ENCODE peak calls at places on chromosomes 16 and 17, in eight cellular contexts. One of them, this sample, is unnamed.
A peak's percentile ranks its signal among the peaks of the same experiment; 100 is the strongest.

GRCh38 chr17:65181237-65182061 is 44.3 kb downstream of the RGS9 start:
- DNase-seq in foreskin keratinocyte: no peak
- DNase-seq in CD8-positive, alpha-beta memory T cell: no peak
- DNase-seq in left ventricle myocardium inferior: no peak
- DNase-seq in A673: no peak
- DNase-seq in HCT116: no peak
- DNase-seq in colonic mucosa: no peak
- DNase-seq in AG04450: no peak
- DNase-seq in this sample: no peak

GRCh38 chr17:56680676-56681075 is 87.2 kb downstream of the NOG start:
- DNase-seq in foreskin keratinocyte: no peak
- DNase-seq in CD8-positive, alpha-beta memory T cell: no peak
- DNase-seq in left ventricle myocardium inferior: no peak
- DNase-seq in A673: no peak
- DNase-seq in HCT116: no peak
- DNase-seq in colonic mucosa: no peak
- DNase-seq in AG04450: no peak
- DNase-seq in this sample: no peak

GRCh38 chr17:41456206-41456605 is 11.0 kb downstream of the KRT32 start:
- DNase-seq in foreskin keratinocyte: no peak
- DNase-seq in CD8-positive, alpha-beta memory T cell: no peak
- DNase-seq in left ventricle myocardium inferior: no peak
- DNase-seq in A673: no peak
- DNase-seq in HCT116: no peak
- DNase-seq in colonic mucosa: no peak
- DNase-seq in AG04450: no peak
- DNase-seq in this sample: no peak

GRCh38 chr17:32912218-32912897 is 15.6 kb upstream of the TMEM98 start:
- DNase-seq in foreskin keratinocyte: no peak
- DNase-seq in CD8-positive, alpha-beta memory T cell: no peak
- DNase-seq in left ventricle myocardium inferior: peak; percentile 37
- DNase-seq in A673: no peak
- DNase-seq in HCT116: no peak
- DNase-seq in colonic mucosa: peak; percentile 92
- DNase-seq in AG04450: peak; percentile 44
- DNase-seq in this sample: peak; percentile 18

GRCh38 chr17:11140028-11140427 is 101.0 kb upstream of the SHISA6 start:
- DNase-seq in foreskin keratinocyte: no peak
- DNase-seq in CD8-positive, alpha-beta memory T cell: no peak
- DNase-seq in left ventricle myocardium inferior: no peak
- DNase-seq in A673: peak; percentile 72
- DNase-seq in HCT116: no peak
- DNase-seq in colonic mucosa: no peak
- DNase-seq in AG04450: no peak
- DNase-seq in this sample: no peak

GRCh38 chr17:57114085-57114673 is 29.1 kb downstream of the AKAP1 start:
- DNase-seq in foreskin keratinocyte: no peak
- DNase-seq in CD8-positive, alpha-beta memory T cell: peak; percentile 52
- DNase-seq in left ventricle myocardium inferior: peak; percentile 56
- DNase-seq in A673: peak; percentile 62
- DNase-seq in HCT116: no peak
- DNase-seq in colonic mucosa: peak; percentile 66
- DNase-seq in AG04450: no peak
- DNase-seq in this sample: no peak

GRCh38 chr17:61947367-61948078 is 19.7 kb upstream of the INTS2 start:
- DNase-seq in foreskin keratinocyte: no peak
- DNase-seq in CD8-positive, alpha-beta memory T cell: no peak
- DNase-seq in left ventricle myocardium inferior: no peak
- DNase-seq in A673: no peak
- DNase-seq in HCT116: no peak
- DNase-seq in colonic mucosa: no peak
- DNase-seq in AG04450: no peak
- DNase-seq in this sample: no peak

GRCh38 chr17:21146362-21147021 is 19.7 kb downstream of the DHRS7B start:
- DNase-seq in foreskin keratinocyte: no peak
- DNase-seq in CD8-positive, alpha-beta memory T cell: no peak
- DNase-seq in left ventricle myocardium inferior: no peak
- DNase-seq in A673: no peak
- DNase-seq in HCT116: no peak
- DNase-seq in colonic mucosa: no peak
- DNase-seq in AG04450: no peak
- DNase-seq in this sample: no peak

GRCh38 chr17:10881959-10882358 is 44.1 kb upstream of the PIRT start:
- DNase-seq in foreskin keratinocyte: no peak
- DNase-seq in CD8-positive, alpha-beta memory T cell: no peak
- DNase-seq in left ventricle myocardium inferior: no peak
- DNase-seq in A673: no peak
- DNase-seq in HCT116: no peak
- DNase-seq in colonic mucosa: no peak
- DNase-seq in AG04450: no peak
- DNase-seq in this sample: no peak

GRCh38 chr16:1527836-1528811 is 5.3 kb upstream of the TMEM204 start:
- DNase-seq in foreskin keratinocyte: no peak
- DNase-seq in CD8-positive, alpha-beta memory T cell: no peak
- DNase-seq in left ventricle myocardium inferior: peak; percentile 80
- DNase-seq in A673: no peak
- DNase-seq in HCT116: no peak
- DNase-seq in colonic mucosa: no peak
- DNase-seq in AG04450: no peak
- DNase-seq in this sample: no peak

GRCh38 chr16:9666834-9667480 is 515.3 kb downstream of the GRIN2A start:
- DNase-seq in foreskin keratinocyte: no peak
- DNase-seq in CD8-positive, alpha-beta memory T cell: no peak
- DNase-seq in left ventricle myocardium inferior: no peak
- DNase-seq in A673: no peak
- DNase-seq in HCT116: no peak
- DNase-seq in colonic mucosa: peak; percentile 34
- DNase-seq in AG04450: no peak
- DNase-seq in this sample: no peak

GRCh38 chr17:75069783-75070182 is 18.0 kb upstream of the SLC16A5 start:
- DNase-seq in foreskin keratinocyte: no peak
- DNase-seq in CD8-positive, alpha-beta memory T cell: no peak
- DNase-seq in left ventricle myocardium inferior: no peak
- DNase-seq in A673: no peak
- DNase-seq in HCT116: no peak
- DNase-seq in colonic mucosa: no peak
- DNase-seq in AG04450: no peak
- DNase-seq in this sample: no peak

GRCh38 chr16:85752511-85753420 is 1.9 kb upstream of the C16orf74 start:
- DNase-seq in foreskin keratinocyte: no peak
- DNase-seq in CD8-positive, alpha-beta memory T cell: no peak
- DNase-seq in left ventricle myocardium inferior: peak; percentile 30
- DNase-seq in A673: peak; percentile 71
- DNase-seq in HCT116: no peak
- DNase-seq in colonic mucosa: no peak
- DNase-seq in AG04450: no peak
- DNase-seq in this sample: no peak

GRCh38 chr16:55035037-55035436 is 104.4 kb downstream of the IRX5 start:
- DNase-seq in foreskin keratinocyte: no peak
- DNase-seq in CD8-positive, alpha-beta memory T cell: no peak
- DNase-seq in left ventricle myocardium inferior: no peak
- DNase-seq in A673: peak; percentile 68
- DNase-seq in HCT116: peak; percentile 19
- DNase-seq in colonic mucosa: peak; percentile 53
- DNase-seq in AG04450: no peak
- DNase-seq in this sample: no peak

GRCh38 chr17:50359005-50359699 is 13.2 kb downstream of the XYLT2 start:
- DNase-seq in foreskin keratinocyte: no peak
- DNase-seq in CD8-positive, alpha-beta memory T cell: no peak
- DNase-seq in left ventricle myocardium inferior: no peak
- DNase-seq in A673: no peak
- DNase-seq in HCT116: no peak
- DNase-seq in colonic mucosa: no peak
- DNase-seq in AG04450: no peak
- DNase-seq in this sample: no peak

GRCh38 chr16:88069397-88070168 is 118.3 kb downstream of the BANP start:
- DNase-seq in foreskin keratinocyte: no peak
- DNase-seq in CD8-positive, alpha-beta memory T cell: no peak
- DNase-seq in left ventricle myocardium inferior: no peak
- DNase-seq in A673: no peak
- DNase-seq in HCT116: no peak
- DNase-seq in colonic mucosa: no peak
- DNase-seq in AG04450: no peak
- DNase-seq in this sample: no peak

GRCh38 chr17:51794466-51794865 is 364.0 kb downstream of the CA10 start:
- DNase-seq in foreskin keratinocyte: no peak
- DNase-seq in CD8-positive, alpha-beta memory T cell: no peak
- DNase-seq in left ventricle myocardium inferior: no peak
- DNase-seq in A673: no peak
- DNase-seq in HCT116: no peak
- DNase-seq in colonic mucosa: no peak
- DNase-seq in AG04450: no peak
- DNase-seq in this sample: no peak

GRCh38 chr17:47742319-47743181 is 9.5 kb downstream of the TBX21 start:
- DNase-seq in foreskin keratinocyte: no peak
- DNase-seq in CD8-positive, alpha-beta memory T cell: no peak
- DNase-seq in left ventricle myocardium inferior: no peak
- DNase-seq in A673: no peak
- DNase-seq in HCT116: no peak
- DNase-seq in colonic mucosa: no peak
- DNase-seq in AG04450: no peak
- DNase-seq in this sample: no peak
- H3K27ac ChIP-seq in foreskin keratinocyte: no peak overlapping the region
- H3K27ac ChIP-seq in CD8-positive, alpha-beta memory T cell: no peak overlapping the region
- H3K27ac ChIP-seq in left ventricle myocardium inferior: no peak overlapping the region
- H3K27ac ChIP-seq in A673: no peak overlapping the region
- H3K27ac ChIP-seq in HCT116: no peak overlapping the region
- H3K27ac ChIP-seq in colonic mucosa: no peak overlapping the region
- H3K27ac ChIP-seq in AG04450: no peak overlapping the region
- H3K27ac ChIP-seq in this sample: no peak overlapping the region

GRCh38 chr17:7852262-7852670 is 2.6 kb upstream of the TMEM88 start:
- DNase-seq in foreskin keratinocyte: no peak
- DNase-seq in CD8-positive, alpha-beta memory T cell: no peak
- DNase-seq in left ventricle myocardium inferior: no peak
- DNase-seq in A673: no peak
- DNase-seq in HCT116: no peak
- DNase-seq in colonic mucosa: no peak
- DNase-seq in AG04450: no peak
- DNase-seq in this sample: no peak

GRCh38 chr17:7849185-7850117 is 5.4 kb upstream of the TMEM88 start:
- DNase-seq in foreskin keratinocyte: no peak
- DNase-seq in CD8-positive, alpha-beta memory T cell: no peak
- DNase-seq in left ventricle myocardium inferior: no peak
- DNase-seq in A673: no peak
- DNase-seq in HCT116: no peak
- DNase-seq in colonic mucosa: no peak
- DNase-seq in AG04450: no peak
- DNase-seq in this sample: no peak

GRCh38 chr17:7850118-7850504 is 4.8 kb upstream of the TMEM88 start:
- DNase-seq in foreskin keratinocyte: no peak
- DNase-seq in CD8-positive, alpha-beta memory T cell: no peak
- DNase-seq in left ventricle myocardium inferior: no peak
- DNase-seq in A673: no peak
- DNase-seq in HCT116: no peak
- DNase-seq in colonic mucosa: no peak
- DNase-seq in AG04450: no peak
- DNase-seq in this sample: no peak

GRCh38 chr17:7851438-7852261 is 3.2 kb upstream of the TMEM88 start:
- DNase-seq in foreskin keratinocyte: no peak
- DNase-seq in CD8-positive, alpha-beta memory T cell: peak; percentile 97
- DNase-seq in left ventricle myocardium inferior: peak; percentile 88
- DNase-seq in A673: peak; percentile 90
- DNase-seq in HCT116: no peak
- DNase-seq in colonic mucosa: peak; percentile 92
- DNase-seq in AG04450: no peak
- DNase-seq in this sample: no peak

DNA sequence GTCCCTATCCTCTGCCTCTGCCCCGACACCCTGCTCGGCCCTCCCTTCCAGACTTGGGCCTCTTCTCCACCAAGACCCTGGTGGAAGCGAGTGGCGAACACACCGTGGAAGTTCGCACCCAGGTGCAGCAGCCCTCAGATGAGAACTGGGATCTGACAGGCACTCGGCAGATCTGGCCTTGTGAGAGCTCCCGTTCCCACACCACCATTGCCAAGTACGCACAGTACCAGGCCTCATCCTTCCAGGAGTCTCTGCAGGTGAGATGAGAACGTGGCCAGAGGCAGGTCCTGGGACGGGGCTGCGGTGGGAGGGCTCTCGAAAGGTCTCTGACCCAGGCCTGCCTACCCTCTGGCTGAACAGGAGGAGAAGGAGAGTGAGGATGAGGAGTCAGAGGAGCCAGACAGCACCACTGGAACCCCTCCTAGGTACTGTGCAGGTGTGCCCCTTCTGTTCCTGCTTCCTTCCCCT is 3.9 kb upstream of the TMEM88 start:
- DNase-seq in foreskin keratinocyte: no peak
- DNase-seq in CD8-positive, alpha-beta memory T cell: no peak
- DNase-seq in left ventricle myocardium inferior: no peak
- DNase-seq in A673: no peak
- DNase-seq in HCT116: no peak
- DNase-seq in colonic mucosa: peak; percentile 23
- DNase-seq in AG04450: no peak
- DNase-seq in this sample: no peak
- H3K27ac ChIP-seq in foreskin keratinocyte: no peak overlapping the region
- H3K27ac ChIP-seq in CD8-positive, alpha-beta memory T cell: no peak overlapping the region
- H3K27ac ChIP-seq in left ventricle myocardium inferior: no peak overlapping the region
- H3K27ac ChIP-seq in A673: no peak overlapping the region
- H3K27ac ChIP-seq in HCT116: peak overlapping the region; percentile 68
- H3K27ac ChIP-seq in colonic mucosa: no peak overlapping the region
- H3K27ac ChIP-seq in AG04450: no peak overlapping the region
- H3K27ac ChIP-seq in this sample: no peak overlapping the region

DNA sequence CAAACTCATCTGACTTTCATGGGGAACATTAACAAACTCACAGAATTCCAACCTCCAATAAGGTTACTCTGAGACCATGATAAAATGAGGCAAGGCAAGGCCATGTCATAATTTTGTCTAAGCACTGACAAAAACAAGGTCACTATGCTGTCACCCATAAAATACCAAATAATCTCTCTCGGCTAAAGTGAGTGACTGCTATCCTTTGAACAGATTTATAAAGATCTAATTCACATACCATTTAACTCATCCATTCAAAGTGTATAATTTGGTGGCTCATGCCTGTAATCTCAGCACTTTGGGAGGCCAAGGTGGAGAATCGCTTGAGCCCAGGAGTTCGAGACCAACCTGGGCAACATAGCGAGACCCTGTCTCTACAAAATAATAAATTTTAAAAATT is 20.6 kb upstream of the CA4 start:
- DNase-seq in foreskin keratinocyte: no peak
- DNase-seq in CD8-positive, alpha-beta memory T cell: no peak
- DNase-seq in left ventricle myocardium inferior: no peak
- DNase-seq in A673: no peak
- DNase-seq in HCT116: no peak
- DNase-seq in colonic mucosa: no peak
- DNase-seq in AG04450: no peak
- DNase-seq in this sample: no peak
- H3K27ac ChIP-seq in foreskin keratinocyte: no peak overlapping the region
- H3K27ac ChIP-seq in CD8-positive, alpha-beta memory T cell: no peak overlapping the region
- H3K27ac ChIP-seq in left ventricle myocardium inferior: no peak overlapping the region
- H3K27ac ChIP-seq in A673: no peak overlapping the region
- H3K27ac ChIP-seq in HCT116: no peak overlapping the region
- H3K27ac ChIP-seq in colonic mucosa: no peak overlapping the region
- H3K27ac ChIP-seq in AG04450: no peak overlapping the region
- H3K27ac ChIP-seq in this sample: no peak overlapping the region

DNA sequence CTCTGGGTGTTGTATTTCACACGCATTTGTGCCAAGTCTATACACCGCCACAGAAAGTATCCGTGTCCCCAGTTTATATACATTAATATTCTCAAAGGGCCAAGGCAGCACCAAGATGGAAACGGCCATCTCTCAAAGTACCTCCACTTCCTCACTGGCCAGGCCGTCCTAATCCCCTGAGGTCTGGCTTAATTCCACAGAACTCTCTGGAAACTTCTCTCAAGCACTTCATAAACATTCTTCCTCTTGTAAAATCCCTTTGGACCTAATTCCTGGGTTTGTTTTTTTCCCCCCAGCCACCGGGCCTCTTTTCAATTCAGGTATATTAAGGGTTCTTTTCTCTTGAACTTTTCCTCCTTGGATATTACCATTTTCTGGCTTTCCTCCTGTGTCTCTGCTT is 5.1 kb upstream of the ERN1 start:
- DNase-seq in foreskin keratinocyte: no peak
- DNase-seq in CD8-positive, alpha-beta memory T cell: no peak
- DNase-seq in left ventricle myocardium inferior: no peak
- DNase-seq in A673: no peak
- DNase-seq in HCT116: no peak
- DNase-seq in colonic mucosa: no peak
- DNase-seq in AG04450: no peak
- DNase-seq in this sample: no peak
- H3K27ac ChIP-seq in foreskin keratinocyte: no peak overlapping the region
- H3K27ac ChIP-seq in CD8-positive, alpha-beta memory T cell: no peak overlapping the region
- H3K27ac ChIP-seq in left ventricle myocardium inferior: no peak overlapping the region
- H3K27ac ChIP-seq in A673: no peak overlapping the region
- H3K27ac ChIP-seq in HCT116: no peak overlapping the region
- H3K27ac ChIP-seq in colonic mucosa: no peak overlapping the region
- H3K27ac ChIP-seq in AG04450: no peak overlapping the region
- H3K27ac ChIP-seq in this sample: no peak overlapping the region